ENCODE peak calls at places on chromosomes 6 and 20, in four cellular contexts. K, Y, Z and S are unnamed samples.

GRCh38 chr20:48738399-48739304 is 89.1 kb downstream of the PREX1 start:
- DNase-seq in K (no peak), Y (no peak), Z (no peak), S (no peak)

GRCh38 chr6:154491567-154492470 is 18.7 kb downstream of the CNKSR3 start:
- DNase-seq in K (no peak), Y (no peak), Z (no peak), S (no peak)

GRCh38 chr6:152356659-152357058 is 280.5 kb downstream of the SYNE1 start:
- DNase-seq in K (peak; percentile 62), Y (peak; percentile 27), Z (no peak), S (peak; percentile 74)

GRCh38 chr6:138162947-138163569 is 1.3 kb downstream of the ARFGEF3 start:
- DNase-seq in K (no peak), Y (no peak), Z (no peak), S (no peak)

GRCh38 chr6:27812805-27813626 is 99.2 kb downstream of the OR2B2 start:
- DNase-seq in K (no peak), Y (peak; percentile 24), Z (no peak), S (no peak)

GRCh38 chr20:3109350-3110302 is 25.1 kb upstream of the AVP start:
- DNase-seq in K (no peak), Y (no peak), Z (no peak), S (no peak)

GRCh38 chr20:45044084-45044573 is 56.8 kb downstream of the KCNS1 start:
- DNase-seq in K (peak; percentile 90), Y (peak; percentile 85), Z (peak; percentile 34), S (peak; percentile 92)

GRCh38 chr20:23374441-23374840 is 12.5 kb downstream of the GZF1 start:
- DNase-seq in K (no peak), Y (no peak), Z (no peak), S (no peak)

GRCh38 chr6:68114648-68115047 is 520.4 kb upstream of the ADGRB3 start:
- DNase-seq in K (no peak), Y (no peak), Z (no peak), S (no peak)

GRCh38 chr6:63713332-63713731 is 77.7 kb downstream of the PHF3 start:
- DNase-seq in K (no peak), Y (no peak), Z (no peak), S (no peak)

GRCh38 chr6:26121141-26122004 is 34.1 kb downstream of the HFE start:
- DNase-seq in K (no peak), Y (no peak), Z (no peak), S (peak; percentile 10)

GRCh38 chr20:1297486-1297885 is 31.4 kb downstream of the SNPH start:
- DNase-seq in K (no peak), Y (no peak), Z (no peak), S (no peak)

GRCh38 chr6:150043096-150043495 is 17.8 kb upstream of the RAET1L start:
- DNase-seq in K (no peak), Y (no peak), Z (no peak), S (no peak)

GRCh38 chr6:153208706-153209105 is 77.6 kb upstream of the RGS17 start:
- DNase-seq in K (no peak), Y (no peak), Z (no peak), S (no peak)

GRCh38 chr20:60883517-60883916 is 368.5 kb upstream of the CDH4 start:
- DNase-seq in K (no peak), Y (peak; percentile 76), Z (no peak), S (no peak)

GRCh38 chr6:133705731-133706130 is 183.2 kb upstream of the TCF21 start:
- DNase-seq in K (peak; percentile 70), Y (no peak), Z (no peak), S (peak; percentile 88)

GRCh38 chr20:53859684-53860083 is 210.7 kb downstream of the BCAS1 start:
- DNase-seq in K (peak; percentile 61), Y (no peak), Z (no peak), S (no peak)

GRCh38 chr6:75208564-75209431 is 2.9 kb upstream of the COL12A1 start:
- DNase-seq in K (peak; percentile 87), Y (peak; percentile 81), Z (peak; percentile 85), S (peak; percentile 91)

GRCh38 chr6:33167374-33168148 is 24.7 kb downstream of the COL11A2 start:
- DNase-seq in K (no peak), Y (no peak), Z (no peak), S (no peak)

GRCh38 chr6:7219310-7219709 is 93.7 kb downstream of the SSR1 start:
- DNase-seq in K (no peak), Y (no peak), Z (no peak), S (peak; percentile 15)

GRCh38 chr6:4774715-4775590 is 1.3 kb upstream of the CDYL start:
- DNase-seq in K (no peak), Y (peak; percentile 9), Z (peak; percentile 47), S (no peak)

GRCh38 chr20:15555913-15556312 is 1017.3 kb downstream of the KIF16B start:
- DNase-seq in K (no peak), Y (no peak), Z (no peak), S (no peak)

GRCh38 chr6:39361657-39362486 is 39.4 kb upstream of the KCNK16 start:
- DNase-seq in K (peak; percentile 65), Y (peak; percentile 69), Z (peak; percentile 51), S (peak; percentile 71)

GRCh38 chr6:10465633-10466499 is 51.0 kb upstream of the TFAP2A start:
- DNase-seq in K (peak; percentile 41), Y (peak; percentile 53), Z (peak; percentile 28), S (peak; percentile 22)

DNA sequence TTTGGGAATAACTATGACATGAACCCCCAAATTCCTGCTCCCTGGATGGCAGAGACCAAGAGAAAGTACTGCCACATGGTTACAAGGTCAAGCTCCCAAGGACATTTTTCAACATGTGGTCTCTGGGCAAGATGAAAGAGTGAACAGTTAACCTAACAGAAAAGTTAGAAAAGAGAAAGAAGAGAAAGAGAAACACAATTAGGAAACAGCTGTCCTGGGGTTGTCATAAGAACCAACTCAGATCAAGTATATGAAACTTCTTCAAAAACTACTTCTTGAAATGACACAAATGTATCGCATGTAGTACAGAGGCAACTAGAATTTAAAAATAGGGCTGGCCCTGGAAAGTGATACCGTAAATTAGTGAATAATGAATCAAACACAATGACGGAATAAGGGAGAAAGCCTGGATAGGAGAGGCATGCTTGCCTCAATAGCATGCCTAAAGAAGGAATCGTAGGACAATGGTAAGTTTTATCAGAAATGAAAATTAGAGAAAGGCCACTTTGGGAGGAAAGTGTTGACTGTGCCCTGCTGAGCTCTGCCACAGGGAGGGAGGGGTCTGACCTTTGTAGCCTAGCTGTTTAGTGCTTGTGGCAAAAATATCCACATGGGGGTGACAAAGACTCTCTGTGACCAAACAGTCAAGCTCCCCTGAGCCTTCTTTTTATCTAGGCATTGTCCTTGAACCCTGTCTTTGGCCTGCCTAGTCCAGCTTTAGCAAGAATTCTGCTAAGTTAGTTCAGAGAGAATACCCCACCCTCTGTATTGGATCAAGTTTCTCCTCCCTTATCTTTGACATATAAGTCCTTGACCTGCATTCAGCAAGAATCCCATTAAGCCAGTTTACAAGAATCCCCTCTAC is 4.3 kb upstream of the DCBLD1 start:
- DNase-seq in K (no peak), Y (peak; percentile 83), Z (peak; percentile 33), S (peak; percentile 40)
- TF ChIP-seq CTCF in K (peak; percentile 10), Y (peak; percentile 74), Z (no peak), S (no peak)

GRCh38 chr6:41492261-41492891 is 53.8 kb upstream of the FOXP4 start:
- DNase-seq in K (no peak), Y (no peak), Z (no peak), S (no peak)

GRCh38 chr6:41497573-41497972 is 48.6 kb upstream of the FOXP4 start:
- DNase-seq in K (no peak), Y (no peak), Z (no peak), S (no peak)

GRCh38 chr6:41498968-41499599 is 47.1 kb upstream of the FOXP4 start:
- DNase-seq in K (no peak), Y (no peak), Z (no peak), S (no peak)

GRCh38 chr6:41497994-41498393 is 48.2 kb upstream of the FOXP4 start:
- DNase-seq in K (peak; percentile 51), Y (no peak), Z (no peak), S (peak; percentile 15)

GRCh38 chr6:41494212-41495115 is 51.7 kb upstream of the FOXP4 start:
- DNase-seq in K (no peak), Y (no peak), Z (no peak), S (no peak)
- H3K4me3 ChIP-seq in K (no peak overlapping the region), Y (no peak overlapping the region), Z (no peak overlapping the region), S (no peak overlapping the region)

DNA sequence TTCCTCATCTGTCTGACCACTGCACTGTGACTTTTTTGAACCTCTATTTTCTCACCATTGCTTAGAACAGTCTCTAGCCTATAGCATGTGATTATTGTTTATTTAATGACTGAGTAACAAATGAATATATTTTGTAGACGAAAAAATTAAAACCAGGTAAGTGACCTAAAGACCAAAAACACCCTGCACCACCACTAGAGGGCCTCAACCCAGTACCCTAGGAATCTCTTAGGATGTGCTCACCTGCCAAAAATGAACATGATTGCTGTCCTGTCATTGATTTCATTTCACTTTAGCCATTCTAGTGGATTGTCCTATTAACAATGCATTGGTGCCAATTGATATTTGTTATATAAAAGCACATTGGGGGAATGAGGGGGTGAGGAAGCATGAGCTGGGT is 199.1 kb downstream of the COL9A1 start:
- DNase-seq in K (no peak), Y (no peak), Z (peak; percentile 19), S (no peak)
- TF ChIP-seq CTCF in K (peak; percentile 48), Y (peak; percentile 71), Z (peak; percentile 38), S (peak; percentile 51)

GRCh38 chr6:29886686-29887085 is 55.6 kb upstream of the HLA-A start:
- DNase-seq in K (no peak), Y (no peak), Z (no peak), S (no peak)
- H3K4me3 ChIP-seq in K (no peak overlapping the region), Y (no peak overlapping the region), Z (peak overlapping the region; percentile 50), S (no peak overlapping the region)

DNA sequence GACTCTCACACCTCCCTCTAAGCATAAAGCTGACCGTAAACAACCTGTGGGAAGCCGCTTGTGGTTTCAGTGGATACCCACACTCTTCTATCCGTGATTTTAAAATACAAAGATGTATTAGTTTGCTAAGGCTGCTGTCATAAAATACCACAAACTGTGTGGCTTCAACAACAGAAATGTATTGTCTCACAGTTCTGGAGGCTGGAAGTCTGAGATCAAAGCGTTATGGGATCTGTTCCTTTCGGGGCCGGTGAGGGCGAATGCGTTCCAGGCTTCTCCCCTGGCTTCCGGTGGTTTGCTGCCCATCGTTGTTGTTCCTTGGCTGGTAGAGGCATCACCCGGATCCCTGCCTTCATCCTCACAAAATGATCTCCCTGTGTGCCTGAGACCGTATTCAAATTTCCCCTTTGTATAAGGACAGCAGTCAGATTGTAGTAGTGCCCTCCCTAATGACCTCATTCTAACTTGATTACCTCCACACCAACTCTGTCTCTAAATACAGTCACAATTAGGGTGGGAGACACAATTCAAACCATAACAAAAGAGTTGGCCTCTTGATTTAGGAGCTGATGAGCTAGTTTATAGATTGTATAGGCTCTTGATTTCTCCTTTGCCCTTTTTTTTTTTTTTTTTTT is 210.6 kb upstream of the SOX4 start:
- DNase-seq in K (no peak), Y (no peak), Z (no peak), S (no peak)
- TF ChIP-seq CTCF in K (no peak), Y (no peak), Z (no peak), S (no peak)

GRCh38 chr6:158539363-158539762 is 20.5 kb upstream of the TMEM181 start:
- DNase-seq in K (no peak), Y (no peak), Z (peak; percentile 41), S (no peak)

GRCh38 chr6:158538741-158539140 is 21.1 kb upstream of the TMEM181 start:
- DNase-seq in K (no peak), Y (no peak), Z (no peak), S (no peak)

GRCh38 chr6:158531970-158532369 is 27.9 kb upstream of the TMEM181 start:
- DNase-seq in K (no peak), Y (no peak), Z (no peak), S (no peak)

GRCh38 chr6:158536891-158537798 is 22.7 kb upstream of the TMEM181 start:
- DNase-seq in K (no peak), Y (no peak), Z (peak; percentile 40), S (no peak)

GRCh38 chr6:158536084-158536890 is 23.6 kb upstream of the TMEM181 start:
- DNase-seq in K (peak; percentile 74), Y (peak; percentile 36), Z (peak; percentile 85), S (peak; percentile 71)
- H3K4me3 ChIP-seq in K (peak overlapping the region; percentile 64), Y (no peak overlapping the region), Z (peak overlapping the region; percentile 59), S (peak overlapping the region; percentile 51)

GRCh38 chr20:30376767-30377658 is 880.5 kb upstream of the DEFB115 start:
- DNase-seq in K (peak; percentile 77), Y (peak; percentile 79), Z (peak; percentile 80), S (peak; percentile 89)
- TF ChIP-seq CTCF in K (peak; percentile 63), Y (peak; percentile 34), Z (peak; percentile 70), S (peak; percentile 61)